ENCODE peak calls at places on chromosomes 12 and 14, in eight cellular contexts. C is tibial artery; R is activated CD8-positive, alpha-beta T cell treated with anti-CD3 and anti-CD28 coated beads for 36 hours; I is HFFc6; H is DND-41; M is GM10248; U is RWPE1; V is cardiac muscle cell. S is an unnamed sample.

GRCh38 chr14:80942158-80942738 is 710 bp upstream of the CEP128 start:
- DNase-seq in C (no peak), H (no peak), U (no peak), I (no peak), R (peak), V (peak), M (no peak), S (no peak)

GRCh38 chr14:61321385-61322010 is at the start of gene PRKCH:
- DNase-seq in C (peak), U (peak), H (peak), I (no peak), R (peak), V (peak), M (peak), S (no peak)

GRCh38 chr14:100701314-100701713 is 25.4 kb upstream of the DLK1 start:
- DNase-seq in I (no peak), C (no peak), R (no peak), U (no peak), H (no peak), V (no peak), M (no peak), S (no peak)

GRCh38 chr14:48936881-48937280 is 649.3 kb downstream of the RPS29 start:
- DNase-seq in M (no peak), U (no peak), V (no peak), H (no peak), I (no peak), R (no peak), C (no peak), S (no peak)

GRCh38 chr14:89688520-89688919 is 266.0 kb downstream of the EFCAB11 start:
- DNase-seq in M (no peak), U (no peak), R (no peak), H (no peak), I (no peak), V (peak), C (no peak), S (no peak)

GRCh38 chr14:58133739-58134138 is 18.3 kb downstream of the ARMH4 start:
- DNase-seq in V (peak), M (no peak), U (peak), R (no peak), H (no peak), I (peak), C (no peak), S (no peak)

GRCh38 chr12:50764116-50764860 is 387 bp downstream of the ATF1 start:
- DNase-seq in V (peak), R (no peak), H (peak), M (peak), C (peak), I (peak), U (no peak), S (no peak)

GRCh38 chr12:123075092-123075491 is 75.8 kb downstream of the PITPNM2 start:
- DNase-seq in U (no peak), M (no peak), H (no peak), V (no peak), I (no peak), R (peak), C (no peak), S (no peak)

GRCh38 chr12:85865905-85866304 is 8.2 kb upstream of the NTS start:
- DNase-seq in V (peak), H (no peak), M (no peak), U (no peak), C (no peak), R (no peak), I (no peak), S (no peak)

GRCh38 chr14:80095623-80096022 is 115.7 kb downstream of the DIO2 start:
- DNase-seq in V (no peak), M (no peak), I (peak), H (no peak), C (no peak), R (no peak), U (no peak), S (peak)

GRCh38 chr14:102321456-102322101 is 2.0 kb downstream of the ZNF839 start:
- DNase-seq in V (no peak), U (no peak), C (no peak), R (no peak), I (no peak), M (no peak), H (no peak), S (no peak)

GRCh38 chr14:69056389-69056788 is 77.3 kb upstream of the ACTN1 start:
- DNase-seq in U (peak), C (no peak), V (no peak), M (no peak), H (no peak), R (peak), I (peak), S (no peak)

GRCh38 chr12:55700255-55701018 is 7.3 kb downstream of the ITGA7 start:
- DNase-seq in I (peak), H (no peak), C (no peak), U (peak), R (no peak), M (no peak), V (no peak), S (no peak)

GRCh38 chr12:87952223-87952622 is 77.0 kb downstream of the C12orf50 start:
- DNase-seq in V (no peak), I (no peak), M (no peak), H (no peak), U (no peak), C (no peak), R (no peak), S (no peak)

GRCh38 chr14:74636424-74637183 is 24.6 kb upstream of the LTBP2 start:
- DNase-seq in I (no peak), V (no peak), R (no peak), U (no peak), C (no peak), H (no peak), M (no peak), S (no peak)

GRCh38 chr12:124352839-124353238 is 57.9 kb downstream of the RFLNA start:
- DNase-seq in H (no peak), R (no peak), C (peak), V (peak), M (no peak), I (no peak), U (no peak), S (no peak)

GRCh38 chr12:86671001-86671400 is 414.8 kb upstream of the MGAT4C start:
- DNase-seq in R (no peak), M (no peak), V (no peak), C (no peak), H (no peak), U (no peak), I (no peak), S (no peak)

GRCh38 chr12:124913474-124914391 is 717 bp downstream of the UBC start:
- DNase-seq in R (peak), V (peak), H (peak), M (peak), U (no peak), I (peak), C (peak), S (no peak)

GRCh38 chr14:62629070-62629580 is 416.1 kb downstream of the KCNH5 start:
- DNase-seq in M (no peak), R (no peak), C (no peak), I (no peak), V (no peak), U (no peak), H (no peak), S (no peak)

GRCh38 chr12:104741497-104742367 is 216.4 kb downstream of the SLC41A2 start:
- DNase-seq in R (no peak), H (no peak), V (peak), I (no peak), U (no peak), M (no peak), C (no peak), S (no peak)

GRCh38 chr14:36655963-36656768 is 5.5 kb upstream of the PAX9 start:
- DNase-seq in M (peak), I (no peak), R (peak), V (no peak), U (peak), C (no peak), H (no peak), S (peak)

GRCh38 chr14:66530526-66530925 is 22.6 kb downstream of the GPHN start:
- DNase-seq in M (no peak), H (no peak), C (no peak), I (no peak), U (no peak), V (no peak), R (no peak), S (no peak)

GRCh38 chr12:82942963-82943362 is 256.3 kb downstream of the TMTC2 start:
- DNase-seq in U (no peak), I (no peak), H (no peak), V (no peak), M (peak), C (no peak), R (no peak), S (no peak)

GRCh38 chr12:7709969-7710368 is 1.3 kb upstream of the DPPA3 start:
- DNase-seq in V (no peak), M (no peak), C (no peak), U (no peak), I (no peak), H (no peak), R (no peak), S (no peak)

GRCh38 chr12:78220811-78221210 is 390.1 kb downstream of the NAV3 start:
- DNase-seq in V (no peak), R (no peak), M (no peak), H (no peak), I (no peak), C (no peak), U (no peak), S (no peak)

GRCh38 chr14:95258156-95258555 is 61.6 kb downstream of the CLMN start:
- DNase-seq in M (no peak), C (no peak), I (no peak), U (no peak), V (no peak), H (no peak), R (no peak), S (no peak)

GRCh38 chr12:108567388-108567787 is 5.0 kb downstream of the ISCU start:
- DNase-seq in M (no peak), R (no peak), U (no peak), C (peak), V (peak), H (no peak), I (no peak), S (no peak)

GRCh38 chr14:100268591-100269207 is 29.8 kb downstream of the YY1 start:
- DNase-seq in C (no peak), U (no peak), R (no peak), V (peak), M (no peak), H (no peak), I (no peak), S (no peak)

GRCh38 chr14:75559451-75560187 is 18.8 kb upstream of the FLVCR2 start:
- DNase-seq in I (peak), V (peak), H (no peak), C (no peak), U (peak), R (peak), M (peak), S (no peak)

GRCh38 chr14:102185360-102185759 is 45.7 kb downstream of the WDR20 start:
- DNase-seq in V (no peak), M (no peak), C (no peak), R (no peak), U (no peak), H (no peak), I (no peak), S (no peak)

GRCh38 chr14:27242874-27243273 is 645.0 kb upstream of the NOVA1 start:
- DNase-seq in H (no peak), V (no peak), M (no peak), R (no peak), I (no peak), C (no peak), U (no peak), S (no peak)

GRCh38 chr12:44829045-44829444 is 47.1 kb downstream of the NELL2 start:
- DNase-seq in V (no peak), U (no peak), I (no peak), C (no peak), M (no peak), H (no peak), R (no peak), S (no peak)

GRCh38 chr14:26281280-26281998 is 316.4 kb downstream of the NOVA1 start:
- DNase-seq in M (no peak), U (no peak), C (no peak), H (no peak), I (peak), V (peak), R (no peak), S (peak)

GRCh38 chr14:95431199-95432145 is 85.0 kb downstream of the SYNE3 start:
- DNase-seq in U (no peak), V (peak), H (peak), R (no peak), C (no peak), I (no peak), M (no peak), S (no peak)

GRCh38 chr12:91923864-91924263 is 221.8 kb downstream of the BTG1 start:
- DNase-seq in R (no peak), I (no peak), V (no peak), U (no peak), H (no peak), M (no peak), C (no peak), S (no peak)

GRCh38 chr12:47097276-47097896 is 17.6 kb upstream of the AMIGO2 start:
- DNase-seq in U (no peak), I (peak), R (no peak), C (no peak), H (no peak), V (no peak), M (no peak), S (peak)

GRCh38 chr12:113003631-113004030 is 25.3 kb downstream of the OAS2 start:
- DNase-seq in H (no peak), C (no peak), V (no peak), I (no peak), U (no peak), R (no peak), M (no peak), S (no peak)

GRCh38 chr12:112998997-112999767 is 20.9 kb downstream of the OAS2 start:
- DNase-seq in R (no peak), H (no peak), V (no peak), M (peak), U (no peak), C (no peak), I (no peak), S (no peak)

GRCh38 chr12:113000433-113000832 is 22.1 kb downstream of the OAS2 start:
- DNase-seq in C (no peak), I (no peak), R (no peak), H (no peak), M (no peak), V (no peak), U (no peak), S (no peak)

GRCh38 chr12:113002676-113003075 is 24.4 kb downstream of the OAS2 start:
- DNase-seq in U (no peak), R (no peak), V (no peak), M (no peak), I (no peak), H (no peak), C (no peak), S (no peak)

DNA sequence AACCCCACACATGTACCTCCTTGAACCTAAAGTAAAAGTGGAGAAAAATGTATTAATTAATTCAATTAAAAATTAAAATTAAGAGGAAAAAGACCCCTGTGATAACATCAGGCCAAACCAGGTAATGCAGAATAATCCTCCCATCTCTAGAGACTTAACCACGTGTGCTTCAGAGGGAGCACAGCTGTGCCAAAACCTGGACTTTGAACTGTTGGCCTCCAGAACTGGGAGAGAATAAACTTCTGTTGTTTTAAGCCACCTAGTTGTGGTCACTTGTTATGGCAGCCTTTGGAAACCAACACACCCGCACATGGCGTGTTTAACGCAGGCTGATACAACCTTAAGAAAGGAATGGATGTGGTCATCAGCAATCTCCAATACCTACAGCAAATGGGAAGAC is 23.8 kb downstream of the OAS2 start:
- DNase-seq in V (no peak), R (no peak), H (no peak), U (no peak), I (no peak), M (no peak), C (no peak), S (no peak)
- TF ChIP-seq CTCF in V (no peak), R (no peak), H (no peak), U (no peak), I (peak), M (no peak), C (no peak), S (no peak)

DNA sequence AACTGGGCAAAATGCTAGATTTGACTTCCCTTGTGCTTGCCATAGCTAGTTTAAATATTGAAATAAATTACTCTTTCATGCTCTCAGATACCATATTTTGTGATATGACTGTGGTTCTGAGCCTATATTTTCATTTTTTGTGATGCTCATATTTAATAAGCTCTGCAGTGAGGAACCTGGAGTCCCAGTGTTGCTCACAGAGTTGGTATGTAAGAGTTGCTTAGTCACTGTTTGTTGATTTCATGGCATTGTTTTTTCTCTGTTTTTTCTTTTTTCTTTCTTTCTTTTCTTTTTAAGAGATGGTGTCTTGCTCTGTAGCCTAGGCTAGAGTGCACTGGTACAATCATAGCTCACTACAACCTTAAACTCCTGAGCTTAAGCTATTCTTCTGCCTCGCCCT is 750.5 kb upstream of the TMEM132C start:
- DNase-seq in U (no peak), M (no peak), H (no peak), C (no peak), I (peak), V (no peak), R (no peak), S (no peak)
- TF ChIP-seq CTCF in U (no peak), M (no peak), H (no peak), C (no peak), I (no peak), V (no peak), R (no peak), S (no peak)

DNA sequence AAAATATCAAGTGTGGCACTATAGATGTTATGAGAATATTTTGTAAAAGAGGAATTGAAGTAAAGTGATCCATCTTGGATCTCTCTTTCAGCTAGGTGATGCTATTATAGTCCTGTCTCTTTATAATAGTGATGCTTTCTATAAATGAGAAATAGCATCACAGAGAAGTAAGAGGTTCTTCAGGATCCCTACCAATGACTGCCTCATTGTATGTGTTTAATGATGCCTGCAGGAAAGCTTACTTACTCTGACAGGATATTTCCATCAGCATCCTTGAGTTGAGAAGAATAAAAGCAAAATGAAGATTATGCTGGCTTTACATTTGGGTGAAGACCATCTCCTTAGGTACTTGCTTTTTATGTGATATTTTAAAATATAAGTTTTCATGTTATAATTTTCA is 846.0 kb upstream of the LRFN5 start:
- DNase-seq in U (no peak), R (no peak), C (no peak), I (no peak), M (no peak), V (no peak), H (no peak), S (no peak)
- TF ChIP-seq CTCF in U (no peak), R (no peak), C (no peak), I (no peak), M (no peak), V (no peak), H (no peak), S (no peak)

GRCh38 chr14:105168979-105169507 is 467 bp upstream of the JAG2 start:
- DNase-seq in U (no peak), R (peak), I (no peak), C (no peak), M (no peak), V (peak), H (no peak), S (no peak)
- TF ChIP-seq CTCF in U (peak), R (peak), I (peak), C (peak), M (peak), V (peak), H (peak), S (peak)

DNA sequence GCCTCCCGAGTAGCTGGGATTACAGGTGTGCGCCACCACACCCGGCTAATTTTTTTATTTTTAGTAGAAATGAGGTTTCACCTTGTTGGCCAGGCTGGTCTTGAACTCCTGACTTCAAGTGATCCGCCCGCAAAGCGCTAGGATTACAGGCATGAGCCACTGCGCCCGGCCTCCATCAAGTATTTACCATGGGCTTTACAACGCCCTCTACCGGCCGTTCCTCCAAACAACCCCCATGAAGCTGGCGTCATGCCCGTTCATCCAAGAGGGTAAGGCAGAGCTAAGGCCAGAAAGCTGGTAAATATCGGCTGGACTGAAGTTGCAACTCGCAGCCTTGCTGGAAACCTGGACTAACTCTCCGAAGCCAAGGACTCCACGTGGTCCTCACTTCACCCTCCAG is 41.6 kb downstream of the RNF34 start:
- DNase-seq in H (no peak), U (no peak), C (no peak), V (no peak), R (peak), M (no peak), I (no peak), S (no peak)
- TF ChIP-seq CTCF in H (no peak), U (no peak), C (no peak), V (no peak), R (no peak), M (no peak), I (peak), S (no peak)

GRCh38 chr12:116339800-116340371 is 62.4 kb upstream of the MED13L start:
- DNase-seq in C (no peak), H (no peak), I (peak), M (no peak), U (no peak), R (no peak), V (peak), S (no peak)

GRCh38 chr12:116339062-116339461 is 61.6 kb upstream of the MED13L start:
- DNase-seq in U (no peak), M (no peak), R (no peak), H (no peak), C (no peak), I (no peak), V (no peak), S (no peak)

GRCh38 chr12:116338064-116338872 is 60.8 kb upstream of the MED13L start:
- DNase-seq in I (no peak), R (no peak), H (no peak), M (no peak), C (no peak), U (no peak), V (no peak), S (no peak)

GRCh38 chr12:116336542-116337065 is 59.1 kb upstream of the MED13L start:
- DNase-seq in H (no peak), R (peak), M (peak), V (peak), C (no peak), I (no peak), U (no peak), S (peak)

GRCh38 chr12:116337312-116337711 is 59.8 kb upstream of the MED13L start:
- DNase-seq in R (no peak), H (no peak), I (no peak), C (no peak), U (no peak), M (no peak), V (no peak), S (no peak)
- TF ChIP-seq CTCF in R (no peak), H (no peak), I (no peak), C (no peak), U (no peak), M (no peak), V (no peak), S (no peak)

DNA sequence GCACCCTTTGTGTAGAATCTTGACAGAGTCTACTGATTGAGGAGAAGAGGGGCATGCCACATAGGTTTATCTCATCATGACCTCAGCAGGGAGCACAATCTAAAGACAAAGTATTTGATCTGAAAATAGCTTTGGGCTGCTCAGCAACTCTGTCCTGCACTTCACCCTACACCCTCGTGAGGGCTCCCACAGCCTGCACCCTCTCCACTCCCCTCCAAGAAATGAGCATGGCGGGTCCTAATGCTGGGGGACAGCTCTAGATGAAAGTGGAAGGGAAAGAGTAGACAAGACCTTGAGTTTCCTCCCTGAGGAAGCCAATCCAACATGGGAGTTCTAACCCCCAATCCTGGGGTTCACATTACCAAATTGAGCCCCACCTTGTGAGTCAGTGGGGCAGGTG is 10.7 kb upstream of the KRT5 start:
- DNase-seq in H (no peak), U (no peak), V (no peak), C (no peak), I (no peak), R (no peak), M (no peak), S (no peak)
- TF ChIP-seq CTCF in H (no peak), U (no peak), V (no peak), C (no peak), I (no peak), R (no peak), M (no peak), S (no peak)